ENCODE peak calls at places on chromosome 9, in nine cellular contexts. L, R, Y, A, O, X, P, Q and D are unnamed samples.

GRCh38 chr9:91541744-91542143 is 118.1 kb upstream of the NFIL3 start:
- DNase-seq in L (no peak), R (no peak), Y (no peak), A (no peak), O (no peak), X (no peak), P (no peak), Q (no peak), D (no peak)

GRCh38 chr9:133589454-133590227 is 19.5 kb downstream of the FAM163B start:
- DNase-seq in L (no peak), R (no peak), Y (peak; percentile 40), A (no peak), O (no peak), X (no peak), P (no peak), Q (no peak), D (no peak)

GRCh38 chr9:135743546-135744332 is 41.8 kb downstream of the KCNT1 start:
- DNase-seq in L (no peak), R (no peak), Y (no peak), A (no peak), O (no peak), X (no peak), P (no peak), Q (no peak), D (no peak)

GRCh38 chr9:89978185-89978584 is 373.4 kb downstream of the GADD45G start:
- DNase-seq in L (no peak), R (peak; percentile 21), Y (peak; percentile 4), A (no peak), O (no peak), X (no peak), P (no peak), Q (no peak), D (no peak)

GRCh38 chr9:132283165-132283564 is 71.6 kb downstream of the SETX start:
- DNase-seq in L (no peak), R (no peak), Y (no peak), A (no peak), O (no peak), X (no peak), P (no peak), Q (no peak), D (no peak)

GRCh38 chr9:32571969-32572899 is 725 bp downstream of the NDUFB6 start:
- DNase-seq in L (peak; percentile 47), R (peak; percentile 89), Y (peak; percentile 67), A (peak; percentile 57), O (peak; percentile 90), X (no peak), P (peak; percentile 83), Q (peak; percentile 51), D (peak; percentile 71)

GRCh38 chr9:219670-220365 is 5.2 kb downstream of the DOCK8 start:
- DNase-seq in L (no peak), R (no peak), Y (no peak), A (no peak), O (no peak), X (no peak), P (no peak), Q (no peak), D (no peak)

GRCh38 chr9:89808076-89808701 is 203.4 kb downstream of the GADD45G start:
- DNase-seq in L (no peak), R (no peak), Y (no peak), A (peak; percentile 28), O (no peak), X (no peak), P (no peak), Q (peak; percentile 66), D (no peak)

GRCh38 chr9:112157087-112157486 is 18.0 kb downstream of the SUSD1 start:
- DNase-seq in L (no peak), R (no peak), Y (no peak), A (no peak), O (no peak), X (no peak), P (no peak), Q (no peak), D (no peak)

GRCh38 chr9:123377211-123377971 is 21.4 kb downstream of the CRB2 start:
- DNase-seq in L (no peak), R (no peak), Y (no peak), A (no peak), O (peak; percentile 76), X (no peak), P (no peak), Q (no peak), D (no peak)

GRCh38 chr9:36517131-36517530 is 55.6 kb upstream of the MELK start:
- DNase-seq in L (no peak), R (no peak), Y (no peak), A (no peak), O (no peak), X (no peak), P (no peak), Q (no peak), D (no peak)

GRCh38 chr9:123365881-123366528 is 10.0 kb downstream of the CRB2 start:
- DNase-seq in L (no peak), R (no peak), Y (no peak), A (no peak), O (no peak), X (no peak), P (no peak), Q (no peak), D (no peak)

GRCh38 chr9:97769208-97769607 is 72.1 kb upstream of the XPA start:
- DNase-seq in L (no peak), R (no peak), Y (no peak), A (no peak), O (no peak), X (no peak), P (no peak), Q (no peak), D (no peak)

GRCh38 chr9:110047955-110048472 is 159.9 kb downstream of the C9orf152 start:
- DNase-seq in L (no peak), R (no peak), Y (no peak), A (peak; percentile 18), O (peak; percentile 60), X (no peak), P (no peak), Q (no peak), D (peak; percentile 61)

DNA sequence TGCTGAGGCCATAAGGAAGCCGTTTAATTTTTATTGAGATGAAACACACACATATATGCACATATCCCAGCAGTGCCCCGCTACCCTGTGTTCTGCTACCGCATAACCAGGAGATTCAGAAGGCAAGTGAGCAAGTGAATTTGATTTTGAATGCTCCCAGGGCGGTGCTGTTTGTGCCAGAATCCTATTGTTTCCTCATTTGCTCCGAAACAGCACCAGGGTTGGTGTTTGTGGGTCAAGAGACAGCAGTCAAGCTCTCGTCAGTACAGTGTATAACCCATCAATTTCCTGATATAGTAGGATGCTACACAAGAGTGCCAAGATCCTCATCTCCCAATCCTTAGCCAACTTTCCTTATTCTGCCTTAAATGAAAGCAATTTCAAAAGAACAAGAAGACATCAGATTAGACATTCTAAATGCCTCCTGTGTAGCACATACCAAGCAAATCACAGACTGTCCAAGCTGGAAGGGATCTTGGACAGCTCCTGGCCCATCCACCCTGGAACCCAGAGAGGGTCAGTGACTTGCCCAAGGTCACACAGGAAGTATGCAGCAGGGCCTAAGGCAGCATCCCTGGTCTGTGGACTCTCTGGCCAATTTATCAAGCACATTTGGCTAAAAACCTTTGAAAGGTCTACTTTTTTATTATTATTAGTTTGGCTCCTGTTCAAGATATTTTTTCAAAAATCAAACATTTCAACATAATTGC is 4.5 kb downstream of the WHRN start:
- DNase-seq in L (no peak), R (no peak), Y (no peak), A (no peak), O (no peak), X (no peak), P (no peak), Q (no peak), D (no peak)
- H3K4me3 ChIP-seq in L (no peak overlapping the region), R (no peak overlapping the region), Y (no peak overlapping the region), A (no peak overlapping the region), O (no peak overlapping the region), X (no peak overlapping the region), P (no peak overlapping the region), Q (no peak overlapping the region), D (no peak overlapping the region)

GRCh38 chr9:88534456-88535225 is at the start of gene NXNL2:
- DNase-seq in L (no peak), R (peak; percentile 74), Y (peak; percentile 64), A (peak; percentile 94), O (peak; percentile 67), X (peak; percentile 96), P (no peak), Q (peak; percentile 75), D (peak; percentile 56)

GRCh38 chr9:88535932-88536324 is 950 bp downstream of the NXNL2 start:
- DNase-seq in L (no peak), R (no peak), Y (no peak), A (peak; percentile 74), O (no peak), X (peak; percentile 57), P (no peak), Q (peak; percentile 20), D (peak; percentile 10)

GRCh38 chr9:88532320-88532719 is 2.7 kb upstream of the NXNL2 start:
- DNase-seq in L (no peak), R (peak; percentile 73), Y (no peak), A (peak; percentile 51), O (no peak), X (no peak), P (no peak), Q (peak; percentile 18), D (peak; percentile 27)

GRCh38 chr9:88535226-88535931 is 401 bp downstream of the NXNL2 start:
- DNase-seq in L (no peak), R (no peak), Y (no peak), A (no peak), O (no peak), X (no peak), P (no peak), Q (no peak), D (peak; percentile 42)

DNA sequence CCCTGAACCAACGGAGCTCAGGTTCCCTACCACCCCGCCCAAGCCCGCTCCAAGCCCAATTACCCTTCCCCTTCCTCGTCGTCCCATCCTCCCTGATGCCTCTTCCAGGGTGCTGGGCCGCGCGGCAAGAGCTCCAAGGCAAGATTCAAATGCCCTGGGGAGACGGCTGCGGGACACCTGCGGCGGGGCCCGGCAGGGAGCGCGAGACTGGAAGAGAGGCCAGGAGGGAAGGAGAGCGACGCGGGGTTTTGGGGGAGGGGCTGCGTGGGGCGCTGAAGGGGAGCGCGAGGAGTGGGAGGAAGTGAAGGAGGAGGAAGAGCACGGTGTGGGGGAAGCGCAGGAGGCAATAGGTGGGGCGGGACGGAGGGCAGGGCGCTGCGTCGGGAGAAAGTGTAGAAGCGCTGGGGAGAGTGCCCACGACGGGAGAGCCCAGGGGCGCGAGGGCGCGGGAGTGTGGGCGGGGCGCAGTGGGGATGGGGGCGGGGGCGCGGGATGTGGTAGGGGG is 975 bp upstream of the NXNL2 start:
- DNase-seq in L (no peak), R (peak; percentile 78), Y (no peak), A (peak; percentile 69), O (no peak), X (no peak), P (no peak), Q (peak; percentile 26), D (peak; percentile 15)
- TF ChIP-seq POLR2A in L (no peak), R (no peak), Y (no peak), A (no peak), O (no peak), X (no peak), P (no peak), Q (no peak), D (no peak)

GRCh38 chr9:8784813-8785212 is 985.2 kb upstream of the DMAC1 start:
- DNase-seq in L (no peak), R (no peak), Y (no peak), A (no peak), O (no peak), X (no peak), P (no peak), Q (no peak), D (no peak)
- H3K4me3 ChIP-seq in L (no peak overlapping the region), R (no peak overlapping the region), Y (no peak overlapping the region), A (no peak overlapping the region), O (no peak overlapping the region), X (no peak overlapping the region), P (no peak overlapping the region), Q (no peak overlapping the region), D (no peak overlapping the region)

GRCh38 chr9:107438211-107439030 is 51.1 kb downstream of the KLF4 start:
- DNase-seq in L (no peak), R (no peak), Y (no peak), A (no peak), O (no peak), X (no peak), P (no peak), Q (no peak), D (no peak)
- TF ChIP-seq POLR2A in L (no peak), R (no peak), Y (no peak), A (no peak), O (no peak), X (no peak), P (no peak), Q (no peak), D (no peak)